ENCODE peak calls at places on chromosomes 12 and 14, in five cellular contexts. One of them, this sample, is unnamed.

GRCh38 chr14:95197498-95198010 is 40.2 kb upstream of the DICER1 start:
- DNase-seq in ovary: no peak
- DNase-seq in testis: no peak
- DNase-seq in kidney: peak; percentile 70
- DNase-seq in RWPE1: peak; percentile 32
- DNase-seq in this sample: no peak

GRCh38 chr12:120239776-120240494 is 25.6 kb downstream of the PXN start:
- DNase-seq in ovary: no peak
- DNase-seq in testis: no peak
- DNase-seq in kidney: peak; percentile 10
- DNase-seq in RWPE1: no peak
- DNase-seq in this sample: no peak

GRCh38 chr12:60398547-60398946 is 802.7 kb downstream of the SLC16A7 start:
- DNase-seq in ovary: no peak
- DNase-seq in testis: no peak
- DNase-seq in kidney: no peak
- DNase-seq in RWPE1: no peak
- DNase-seq in this sample: no peak

GRCh38 chr14:23061995-23062394 is 4.7 kb upstream of the CDH24 start:
- DNase-seq in ovary: peak; percentile 82
- DNase-seq in testis: peak; percentile 81
- DNase-seq in kidney: no peak
- DNase-seq in RWPE1: peak; percentile 87
- DNase-seq in this sample: no peak

GRCh38 chr12:27525373-27525772 is 1.4 kb downstream of the PPFIBP1 start:
- DNase-seq in ovary: no peak
- DNase-seq in testis: peak; percentile 16
- DNase-seq in kidney: no peak
- DNase-seq in RWPE1: peak; percentile 66
- DNase-seq in this sample: no peak

GRCh38 chr12:101945361-101946232 is 68.2 kb downstream of the DRAM1 start:
- DNase-seq in ovary: no peak
- DNase-seq in testis: no peak
- DNase-seq in kidney: no peak
- DNase-seq in RWPE1: no peak
- DNase-seq in this sample: no peak

GRCh38 chr12:108333898-108334699 is 5.0 kb downstream of the CMKLR1 start:
- DNase-seq in ovary: no peak
- DNase-seq in testis: no peak
- DNase-seq in kidney: no peak
- DNase-seq in RWPE1: peak; percentile 21
- DNase-seq in this sample: no peak

GRCh38 chr14:43535231-43535838 is 971.7 kb downstream of the FSCB start:
- DNase-seq in ovary: no peak
- DNase-seq in testis: peak; percentile 36
- DNase-seq in kidney: no peak
- DNase-seq in RWPE1: no peak
- DNase-seq in this sample: no peak

GRCh38 chr12:98373982-98374381 is 141.4 kb upstream of the TMPO start:
- DNase-seq in ovary: no peak
- DNase-seq in testis: no peak
- DNase-seq in kidney: no peak
- DNase-seq in RWPE1: no peak
- DNase-seq in this sample: no peak

GRCh38 chr12:50788562-50788961 is 24.7 kb downstream of the ATF1 start:
- DNase-seq in ovary: no peak
- DNase-seq in testis: no peak
- DNase-seq in kidney: no peak
- DNase-seq in RWPE1: no peak
- DNase-seq in this sample: no peak

GRCh38 chr14:24251880-24252288 is 9.5 kb upstream of the TINF2 start:
- DNase-seq in ovary: no peak
- DNase-seq in testis: no peak
- DNase-seq in kidney: no peak
- DNase-seq in RWPE1: no peak
- DNase-seq in this sample: no peak

GRCh38 chr14:92457018-92457565 is 56.5 kb upstream of the RIN3 start:
- DNase-seq in ovary: no peak
- DNase-seq in testis: no peak
- DNase-seq in kidney: no peak
- DNase-seq in RWPE1: no peak
- DNase-seq in this sample: no peak

GRCh38 chr14:21105095-21105494 is 4.2 kb downstream of the TMEM253 start:
- DNase-seq in ovary: no peak
- DNase-seq in testis: no peak
- DNase-seq in kidney: no peak
- DNase-seq in RWPE1: no peak
- DNase-seq in this sample: no peak

GRCh38 chr12:3614806-3615466 is 123.9 kb downstream of the PRMT8 start:
- DNase-seq in ovary: no peak
- DNase-seq in testis: no peak
- DNase-seq in kidney: no peak
- DNase-seq in RWPE1: no peak
- DNase-seq in this sample: peak; percentile 42

GRCh38 chr12:119929974-119930373 is 52.9 kb upstream of the CIT start:
- DNase-seq in ovary: no peak
- DNase-seq in testis: no peak
- DNase-seq in kidney: no peak
- DNase-seq in RWPE1: no peak
- DNase-seq in this sample: no peak

GRCh38 chr12:93042283-93042682 is 113.2 kb upstream of the EEA1 start:
- DNase-seq in ovary: no peak
- DNase-seq in testis: no peak
- DNase-seq in kidney: no peak
- DNase-seq in RWPE1: no peak
- DNase-seq in this sample: no peak

GRCh38 chr14:64971890-64972785 is at the start of gene RAB15:
- DNase-seq in ovary: peak; percentile 25
- DNase-seq in testis: no peak
- DNase-seq in kidney: peak; percentile 81
- DNase-seq in RWPE1: peak; percentile 38
- DNase-seq in this sample: peak; percentile 51

GRCh38 chr12:9935026-9935425 is 2.9 kb upstream of the CLEC2A start:
- DNase-seq in ovary: no peak
- DNase-seq in testis: no peak
- DNase-seq in kidney: no peak
- DNase-seq in RWPE1: no peak
- DNase-seq in this sample: no peak

GRCh38 chr14:29735459-29735858 is 192.2 kb downstream of the PRKD1 start:
- DNase-seq in ovary: no peak
- DNase-seq in testis: no peak
- DNase-seq in kidney: no peak
- DNase-seq in RWPE1: no peak
- DNase-seq in this sample: no peak

GRCh38 chr14:22650046-22650739 is 6.0 kb upstream of the OR6J1 start:
- DNase-seq in ovary: no peak
- DNase-seq in testis: no peak
- DNase-seq in kidney: no peak
- DNase-seq in RWPE1: no peak
- DNase-seq in this sample: no peak

GRCh38 chr12:55619352-55620138 is 17.1 kb upstream of the OR10P1 start:
- DNase-seq in ovary: no peak
- DNase-seq in testis: peak; percentile 63
- DNase-seq in kidney: no peak
- DNase-seq in RWPE1: peak; percentile 89
- DNase-seq in this sample: peak; percentile 52

GRCh38 chr12:106239951-106240335 is 7.9 kb downstream of the CKAP4 start:
- DNase-seq in ovary: no peak
- DNase-seq in testis: no peak
- DNase-seq in kidney: no peak
- DNase-seq in RWPE1: no peak
- DNase-seq in this sample: no peak

GRCh38 chr12:130044991-130045621 is 117.2 kb upstream of the FZD10 start:
- DNase-seq in ovary: no peak
- DNase-seq in testis: no peak
- DNase-seq in kidney: no peak
- DNase-seq in RWPE1: no peak
- DNase-seq in this sample: peak; percentile 51

GRCh38 chr12:125633686-125634085 is 568.5 kb downstream of the AACS start:
- DNase-seq in ovary: no peak
- DNase-seq in testis: no peak
- DNase-seq in kidney: no peak
- DNase-seq in RWPE1: no peak
- DNase-seq in this sample: no peak

GRCh38 chr12:108821407-108822397 is 35.7 kb downstream of the SSH1 start:
- DNase-seq in ovary: no peak
- DNase-seq in testis: no peak
- DNase-seq in kidney: no peak
- DNase-seq in RWPE1: no peak
- DNase-seq in this sample: no peak

GRCh38 chr14:96255501-96256366 is at the start of gene BDKRB1:
- DNase-seq in ovary: no peak
- DNase-seq in testis: no peak
- DNase-seq in kidney: no peak
- DNase-seq in RWPE1: peak; percentile 67
- DNase-seq in this sample: no peak

GRCh38 chr14:96252323-96253052 is 3.5 kb upstream of the BDKRB1 start:
- DNase-seq in ovary: no peak
- DNase-seq in testis: peak; percentile 53
- DNase-seq in kidney: no peak
- DNase-seq in RWPE1: no peak
- DNase-seq in this sample: no peak

GRCh38 chr14:96251656-96252155 is 4.3 kb upstream of the BDKRB1 start:
- DNase-seq in ovary: no peak
- DNase-seq in testis: no peak
- DNase-seq in kidney: no peak
- DNase-seq in RWPE1: no peak
- DNase-seq in this sample: no peak

GRCh38 chr14:96254696-96255095 is 1.3 kb upstream of the BDKRB1 start:
- DNase-seq in ovary: no peak
- DNase-seq in testis: no peak
- DNase-seq in kidney: no peak
- DNase-seq in RWPE1: no peak
- DNase-seq in this sample: no peak

DNA sequence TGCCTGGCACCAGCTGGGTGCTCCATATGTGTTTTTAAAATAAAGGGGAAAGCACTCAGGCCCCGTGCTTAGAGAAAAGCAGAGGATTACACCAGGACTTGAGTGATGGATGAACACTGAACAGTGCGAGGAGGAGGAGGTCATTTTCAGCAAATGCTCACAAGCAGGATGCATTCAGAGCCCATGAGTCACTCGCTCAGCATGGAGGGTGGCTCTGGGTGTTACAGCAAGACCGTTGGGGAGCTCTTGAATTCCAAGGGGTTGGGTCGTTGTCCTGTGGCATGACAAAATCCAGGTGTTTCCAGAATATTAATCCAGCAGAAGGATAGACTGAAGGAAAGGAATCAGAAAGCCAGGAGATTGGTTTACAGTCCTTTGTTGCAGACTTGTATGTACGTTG is 2.9 kb upstream of the BDKRB1 start:
- DNase-seq in ovary: no peak
- DNase-seq in testis: no peak
- DNase-seq in kidney: no peak
- DNase-seq in RWPE1: peak; percentile 69
- DNase-seq in this sample: no peak
- H3K27ac ChIP-seq in ovary: no peak overlapping the region
- H3K27ac ChIP-seq in testis: no peak overlapping the region
- H3K27ac ChIP-seq in kidney: no peak overlapping the region
- H3K27ac ChIP-seq in RWPE1: peak overlapping the region; percentile 96
- H3K27ac ChIP-seq in this sample: no peak overlapping the region

GRCh38 chr14:68951051-68951797 is 27.9 kb downstream of the ACTN1 start:
- DNase-seq in ovary: peak; percentile 87
- DNase-seq in testis: peak; percentile 86
- DNase-seq in kidney: peak; percentile 96
- DNase-seq in RWPE1: peak; percentile 89
- DNase-seq in this sample: no peak
- H3K27ac ChIP-seq in ovary: peak overlapping the region; percentile 27
- H3K27ac ChIP-seq in testis: peak overlapping the region; percentile 78
- H3K27ac ChIP-seq in kidney: peak overlapping the region; percentile 48
- H3K27ac ChIP-seq in RWPE1: peak overlapping the region; percentile 95
- H3K27ac ChIP-seq in this sample: no peak overlapping the region

GRCh38 chr12:121808623-121809022 is 4.8 kb downstream of the SETD1B start:
- DNase-seq in ovary: no peak
- DNase-seq in testis: no peak
- DNase-seq in kidney: no peak
- DNase-seq in RWPE1: no peak
- DNase-seq in this sample: no peak

GRCh38 chr12:121810234-121810817 is 6.5 kb downstream of the SETD1B start:
- DNase-seq in ovary: peak; percentile 13
- DNase-seq in testis: no peak
- DNase-seq in kidney: peak; percentile 80
- DNase-seq in RWPE1: no peak
- DNase-seq in this sample: no peak

GRCh38 chr12:121807656-121808347 is 4.0 kb downstream of the SETD1B start:
- DNase-seq in ovary: no peak
- DNase-seq in testis: no peak
- DNase-seq in kidney: peak; percentile 60
- DNase-seq in RWPE1: no peak
- DNase-seq in this sample: no peak

GRCh38 chr12:121810833-121811433 is 7.1 kb downstream of the SETD1B start:
- DNase-seq in ovary: no peak
- DNase-seq in testis: no peak
- DNase-seq in kidney: no peak
- DNase-seq in RWPE1: no peak
- DNase-seq in this sample: no peak

GRCh38 chr12:121809712-121810116 is 5.9 kb downstream of the SETD1B start:
- DNase-seq in ovary: peak; percentile 16
- DNase-seq in testis: no peak
- DNase-seq in kidney: peak; percentile 80
- DNase-seq in RWPE1: no peak
- DNase-seq in this sample: no peak
- H3K27ac ChIP-seq in ovary: no peak overlapping the region
- H3K27ac ChIP-seq in testis: no peak overlapping the region
- H3K27ac ChIP-seq in kidney: no peak overlapping the region
- H3K27ac ChIP-seq in RWPE1: peak overlapping the region; percentile 99
- H3K27ac ChIP-seq in this sample: no peak overlapping the region

DNA sequence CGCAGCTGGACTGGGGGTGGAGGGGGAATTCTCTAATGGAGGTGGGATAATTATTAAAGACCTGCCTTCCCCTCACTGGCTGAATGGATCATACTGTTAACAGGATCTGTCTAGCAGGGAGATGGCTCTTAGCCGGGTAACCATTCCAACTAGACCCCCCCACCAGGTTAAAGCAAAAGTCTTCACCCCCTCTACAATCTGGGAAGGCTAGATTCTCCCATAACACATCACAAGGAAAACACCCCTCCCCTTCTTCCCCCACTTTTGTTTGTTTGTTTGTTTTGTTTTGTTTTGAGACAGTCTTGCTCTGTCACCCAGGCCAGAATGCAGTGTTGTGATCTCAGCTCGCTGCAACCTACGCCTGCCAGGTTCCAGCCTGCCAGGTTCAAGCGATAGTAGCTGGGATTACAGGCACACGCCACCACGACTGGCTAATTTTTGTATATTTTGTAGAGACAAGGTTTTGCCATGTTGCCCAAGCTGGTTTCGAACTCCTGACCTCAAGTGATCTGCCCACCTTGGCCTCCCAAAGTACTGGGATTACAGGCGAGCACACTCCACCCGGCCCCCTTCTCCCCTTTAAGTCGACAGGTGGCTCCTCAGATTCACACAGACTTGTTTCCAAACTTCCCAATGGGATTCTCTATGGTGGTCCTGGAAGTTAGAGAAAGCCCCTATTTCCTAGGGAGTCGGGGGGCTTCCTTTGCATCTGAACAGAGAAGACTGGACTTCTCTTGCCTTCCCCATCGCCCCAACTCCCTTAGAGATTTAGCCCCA is 3.5 kb upstream of the BAZ2A start:
- DNase-seq in ovary: no peak
- DNase-seq in testis: no peak
- DNase-seq in kidney: no peak
- DNase-seq in RWPE1: no peak
- DNase-seq in this sample: peak; percentile 26
- H3K27ac ChIP-seq in ovary: peak overlapping the region; percentile 90
- H3K27ac ChIP-seq in testis: peak overlapping the region; percentile 98
- H3K27ac ChIP-seq in kidney: peak overlapping the region; percentile 97
- H3K27ac ChIP-seq in RWPE1: peak overlapping the region; percentile 95
- H3K27ac ChIP-seq in this sample: peak overlapping the region; percentile 97